ENCODE peak calls at places on chromosomes 12 and 14, in five cellular contexts. S is activated CD4-positive, alpha-beta T cell treated with anti-CD3 and anti-CD28 coated beads, Interleukin-2, amount 50 U/mL, for 48 hours; Q is stimulated activated CD4-positive, alpha-beta T cell treated with anti-CD3 and anti-CD28 coated beads, TNF-alpha, amount 100 ng/mL, for 1 hour; O is iris pigment epithelial cell; B is astrocyte of the spinal cord. F is an unnamed sample.

GRCh38 chr12:79438480-79439178 is 252.1 kb downstream of the PAWR start:
- DNase-seq in O (no peak), B (no peak), Q (no peak), S (no peak), F (no peak)

GRCh38 chr12:132771126-132771838 is 9.7 kb upstream of the ANKLE2 start:
- DNase-seq in B (no peak), O (peak), Q (no peak), S (peak), F (peak)

GRCh38 chr14:20215196-20215595 is 8.3 kb upstream of the OR11H6 start:
- DNase-seq in S (no peak), Q (no peak), B (no peak), O (peak), F (no peak)

GRCh38 chr12:43063642-43064041 is 474.1 kb upstream of the PRICKLE1 start:
- DNase-seq in B (peak), S (no peak), O (peak), Q (no peak), F (no peak)

GRCh38 chr12:132474237-132474741 is 15.7 kb upstream of the FBRSL1 start:
- DNase-seq in B (no peak), O (no peak), S (peak), Q (no peak), F (peak)

GRCh38 chr12:47391566-47391965 is 311.8 kb upstream of the AMIGO2 start:
- DNase-seq in Q (peak), O (no peak), S (peak), B (no peak), F (peak)

GRCh38 chr12:108129017-108129812 is at the start of gene WSCD2:
- DNase-seq in S (peak), Q (no peak), O (peak), B (peak), F (no peak)

GRCh38 chr12:111386891-111387290 is 18.0 kb upstream of the PHETA1 start:
- DNase-seq in Q (no peak), O (no peak), B (no peak), S (no peak), F (no peak)

GRCh38 chr12:57763881-57764661 is 2.8 kb downstream of the CYP27B1 start:
- DNase-seq in Q (no peak), S (no peak), B (no peak), O (no peak), F (no peak)

GRCh38 chr12:45666452-45667215 is 62.9 kb upstream of the ARID2 start:
- DNase-seq in S (no peak), O (no peak), B (no peak), Q (no peak), F (no peak)

GRCh38 chr14:60655898-60656754 is 6.8 kb upstream of the SIX1 start:
- DNase-seq in S (peak), B (peak), Q (no peak), O (no peak), F (no peak)

F was measured in T follicular helper cell.